ENCODE peak calls at places on chromosomes 1 and 21, in four cellular contexts. Y, Z, E and U are unnamed samples.

GRCh38 chr1:207318072-207318619 is 3.3 kb upstream of the CD55 start:
- DNase-seq in Y (no peak), Z (no peak), E (no peak), U (no peak)

GRCh38 chr1:6701437-6702153 is at the start of gene DNAJC11:
- DNase-seq in Y (peak), Z (peak), E (peak), U (peak)

GRCh38 chr1:246631426-246631825 is 65.2 kb downstream of the CNST start:
- DNase-seq in Y (no peak), Z (peak), E (no peak), U (no peak)

GRCh38 chr1:40877681-40878080 is 15.5 kb upstream of the CITED4 start:
- DNase-seq in Y (no peak), Z (peak), E (no peak), U (peak)

GRCh38 chr1:95118019-95118499 is 904 bp downstream of the TLCD4 start:
- DNase-seq in Y (peak), Z (no peak), E (no peak), U (peak)

GRCh38 chr21:25107708-25108107 is 499.6 kb downstream of the MRPL39 start:
- DNase-seq in Y (no peak), Z (peak), E (no peak), U (peak)

GRCh38 chr1:154661110-154661509 is 53.1 kb upstream of the ADAR start:
- DNase-seq in Y (peak), Z (no peak), E (no peak), U (peak)

GRCh38 chr1:234486858-234487830 is 8.2 kb upstream of the TARBP1 start:
- DNase-seq in Y (no peak), Z (peak), E (no peak), U (no peak)

GRCh38 chr1:68370101-68370915 is 79.4 kb downstream of the RPE65 start:
- DNase-seq in Y (no peak), Z (no peak), E (no peak), U (no peak)

GRCh38 chr1:182633657-182634281 is 29.6 kb upstream of the RGS16 start:
- DNase-seq in Y (no peak), Z (no peak), E (no peak), U (peak)

GRCh38 chr1:223429313-223429731 is 36.1 kb downstream of the CCDC185 start:
- DNase-seq in Y (no peak), Z (peak), E (no peak), U (no peak)

GRCh38 chr1:54273092-54273836 is 73.3 kb downstream of the MRPL37 start:
- DNase-seq in Y (peak), Z (peak), E (peak), U (peak)

GRCh38 chr1:159211331-159212136 is 6.9 kb downstream of the ACKR1 start:
- DNase-seq in Y (peak), Z (peak), E (peak), U (peak)

GRCh38 chr1:218837051-218837450 is 336.6 kb upstream of the LYPLAL1 start:
- DNase-seq in Y (no peak), Z (no peak), E (no peak), U (no peak)

GRCh38 chr1:20725189-20726106 is 7.1 kb downstream of the SH2D5 start:
- DNase-seq in Y (peak), Z (peak), E (no peak), U (peak)

GRCh38 chr1:97796716-97797115 is 124.1 kb downstream of the DPYD start:
- DNase-seq in Y (no peak), Z (peak), E (no peak), U (peak)

GRCh38 chr1:80194221-80194620 is 1187.7 kb upstream of the ADGRL4 start:
- DNase-seq in Y (no peak), Z (no peak), E (no peak), U (no peak)

GRCh38 chr1:14543191-14543849 is 55.2 kb upstream of the KAZN start:
- DNase-seq in Y (no peak), Z (peak), E (no peak), U (no peak)

GRCh38 chr1:162271972-162272371 is 104.7 kb downstream of the SPATA46 start:
- DNase-seq in Y (no peak), Z (no peak), E (no peak), U (no peak)

GRCh38 chr1:227929746-227930472 is 17.8 kb downstream of the WNT9A start:
- DNase-seq in Y (no peak), Z (no peak), E (no peak), U (no peak)

GRCh38 chr1:107318932-107319331 is 178.1 kb downstream of the NTNG1 start:
- DNase-seq in Y (peak), Z (no peak), E (no peak), U (peak)

GRCh38 chr1:182670032-182670431 is 14.4 kb downstream of the RGS8 start:
- DNase-seq in Y (no peak), Z (no peak), E (no peak), U (no peak)

GRCh38 chr21:41926068-41926806 is 27.6 kb downstream of the C2CD2 start:
- DNase-seq in Y (no peak), Z (peak), E (no peak), U (peak)

GRCh38 chr1:182357913-182358312 is 33.7 kb downstream of the GLUL start:
- DNase-seq in Y (no peak), Z (no peak), E (no peak), U (no peak)

GRCh38 chr1:28718601-28719331 is 18.0 kb upstream of the YTHDF2 start:
- DNase-seq in Y (no peak), Z (peak), E (no peak), U (peak)

GRCh38 chr21:44943005-44943685 is 3.3 kb downstream of the SLX9 start:
- DNase-seq in Y (no peak), Z (peak), E (no peak), U (no peak)
- H4K5ac ChIP-seq in Y (no peak), Z (no peak), E (no peak), U (no peak)

DNA sequence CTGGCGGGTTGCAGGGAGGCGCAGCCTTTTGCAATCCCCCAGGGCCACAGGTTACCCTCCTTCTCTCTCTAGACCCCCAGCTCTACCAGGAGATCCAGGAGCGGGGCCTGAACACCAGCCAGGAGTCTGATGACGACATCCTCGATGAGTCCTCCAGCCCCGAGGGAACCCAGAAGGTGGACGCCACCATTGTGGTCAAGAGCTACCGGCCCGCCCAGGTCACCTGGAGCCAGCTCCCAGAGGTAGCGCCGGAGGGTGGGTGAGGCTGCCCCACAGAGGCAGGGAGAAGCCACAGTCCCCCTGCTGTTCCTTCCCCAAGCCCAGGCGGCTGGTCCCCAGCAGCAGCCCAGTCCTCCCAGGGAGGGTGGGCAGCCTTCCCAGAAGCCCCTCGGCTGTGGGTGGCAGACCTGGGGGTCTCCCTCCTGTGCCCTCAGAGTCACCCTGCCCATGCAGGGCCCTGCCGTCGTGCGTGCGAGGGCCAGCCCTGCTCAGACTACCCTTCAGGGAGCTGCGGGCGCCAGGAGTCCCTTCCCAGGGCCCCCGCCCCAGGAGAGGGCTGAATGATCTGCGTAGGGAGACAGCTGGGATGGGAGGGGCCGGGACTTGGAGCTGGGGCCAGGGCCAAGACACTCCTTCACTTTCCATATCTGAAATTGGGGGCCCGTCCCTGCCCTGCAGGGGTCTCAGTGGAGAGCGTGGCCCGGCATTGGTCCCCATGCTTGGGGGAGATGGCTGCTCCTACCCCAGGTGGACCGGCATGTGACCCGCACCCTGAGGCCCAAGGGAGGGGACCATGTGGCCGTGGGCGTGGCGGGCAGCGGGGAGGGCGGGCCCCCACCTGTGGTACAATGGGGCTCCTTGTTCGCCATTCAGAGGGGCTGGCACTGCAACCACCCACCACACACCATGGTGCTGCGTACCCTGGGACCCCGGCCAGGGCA is 12.9 kb downstream of the ARHGEF16 start:
- DNase-seq in Y (no peak), Z (no peak), E (no peak), U (no peak)
- H4K8ac ChIP-seq in Y (no peak), Z (no peak), E (no peak), U (no peak)

DNA sequence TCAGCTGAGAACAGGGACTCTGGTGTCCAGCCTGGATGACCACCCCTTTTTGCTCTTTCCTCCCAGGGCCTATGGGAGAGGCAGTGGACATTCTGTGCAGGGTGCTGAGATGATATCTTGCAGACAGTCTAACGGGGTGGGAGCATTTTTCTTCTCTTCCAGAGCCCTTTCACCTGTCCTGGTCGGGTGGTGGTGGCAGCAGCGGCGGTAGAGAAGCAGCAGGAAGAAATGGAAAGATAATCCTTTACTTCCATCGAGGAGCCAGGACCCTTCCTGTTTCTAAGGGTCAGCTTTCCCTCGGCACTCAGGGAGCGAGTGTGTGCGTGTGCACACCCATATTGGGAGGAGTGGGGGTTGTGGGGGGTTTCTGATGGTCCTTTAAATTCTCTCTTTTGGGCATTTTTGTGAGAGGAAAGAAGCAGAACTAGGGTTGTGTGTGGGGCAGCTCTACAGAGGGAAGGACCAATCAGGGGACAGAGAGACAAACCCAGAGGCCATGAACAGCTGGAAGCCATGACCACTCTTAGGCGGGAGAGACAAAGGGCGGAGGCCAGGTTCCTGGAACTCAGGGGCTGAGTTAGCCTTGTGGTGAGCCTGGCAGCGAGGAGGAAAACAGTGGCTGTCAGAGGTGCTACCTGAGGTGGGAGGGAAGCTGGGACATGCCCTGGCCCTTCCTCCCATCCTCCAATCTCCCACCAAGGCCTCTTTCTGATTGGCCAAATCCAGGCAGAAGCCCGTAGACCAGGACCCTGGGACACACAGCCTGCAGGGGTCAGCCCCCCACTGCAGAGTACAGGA is 31.2 kb upstream of the CSF3R start:
- DNase-seq in Y (no peak), Z (no peak), E (no peak), U (peak)
- H4K5ac ChIP-seq in Y (no peak), Z (no peak), E (no peak), U (no peak)

DNA sequence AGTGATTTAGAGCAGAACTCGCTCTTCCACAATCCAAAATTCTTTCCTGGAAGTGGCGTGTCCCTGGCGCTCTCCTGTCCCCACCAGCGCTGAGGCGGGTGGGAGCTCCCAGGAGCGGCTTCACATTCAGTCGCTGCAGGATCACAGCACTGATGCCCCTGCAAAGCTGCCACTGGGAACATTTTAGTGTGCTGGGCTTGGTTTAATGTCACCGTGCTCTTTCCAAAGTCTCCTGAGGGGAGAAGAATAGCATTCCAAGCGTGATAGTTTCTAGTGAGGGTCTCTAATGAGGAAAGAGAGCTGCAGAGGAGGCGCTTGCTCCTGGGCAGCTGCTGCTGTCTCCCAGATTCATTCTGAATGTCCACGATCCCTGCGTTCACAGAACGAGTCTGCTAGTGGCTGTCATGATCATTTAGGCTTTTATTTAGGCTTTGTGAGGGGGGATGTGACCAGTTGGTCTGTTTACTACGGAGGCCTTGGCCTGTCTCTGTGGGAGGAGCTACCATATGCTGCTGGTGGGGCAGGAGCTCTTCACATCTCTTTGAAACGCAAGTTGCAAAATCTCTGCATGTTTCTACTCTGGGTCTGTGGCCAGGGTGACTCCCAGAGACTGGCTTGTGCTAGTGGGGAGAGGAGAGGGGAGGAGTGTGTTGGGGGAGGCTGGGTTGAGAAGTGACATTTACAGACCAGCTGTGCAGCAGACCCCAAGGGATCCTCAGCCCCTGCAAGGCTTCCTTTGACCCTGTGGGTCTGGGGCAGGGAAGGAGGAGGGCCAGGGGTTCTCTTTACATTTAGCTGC is 23.4 kb downstream of the OLFML3 start:
- DNase-seq in Y (peak), Z (no peak), E (no peak), U (peak)
- H4K8ac ChIP-seq in Y (no peak), Z (no peak), E (peak), U (no peak)

GRCh38 chr1:30661311-30661710 is 62.1 kb downstream of the MATN1 start:
- DNase-seq in Y (no peak), Z (no peak), E (no peak), U (no peak)
- H4K5ac ChIP-seq in Y (no peak), Z (no peak), E (no peak), U (no peak)

DNA sequence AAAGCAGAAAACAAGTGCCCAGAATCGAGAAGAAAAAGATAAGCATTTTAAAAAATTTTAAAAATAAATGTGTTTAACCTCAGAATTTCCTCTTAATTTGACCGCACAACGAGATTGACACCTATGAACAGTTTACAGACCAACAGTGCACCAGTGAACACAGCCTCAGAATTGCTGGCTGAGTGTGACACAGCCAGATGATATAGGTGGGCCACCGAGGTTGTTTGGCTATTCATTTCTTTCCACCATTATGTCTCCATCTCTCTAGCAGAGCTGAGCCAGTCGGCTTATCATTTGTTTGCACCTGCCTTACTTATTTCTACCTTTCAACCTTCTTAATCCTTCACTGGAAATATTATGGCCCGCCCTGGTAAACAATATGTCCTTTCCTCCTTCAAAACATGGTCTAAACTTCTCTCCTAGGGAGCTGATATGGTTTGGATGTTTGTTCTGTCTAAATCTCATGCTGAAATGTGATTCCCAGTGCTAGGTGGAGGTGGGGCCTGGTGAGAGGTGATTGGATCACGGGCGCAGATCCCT is 86.1 kb downstream of the DUSP10 start:
- DNase-seq in Y (no peak), Z (no peak), E (no peak), U (no peak)
- H4K8ac ChIP-seq in Y (no peak), Z (no peak), E (no peak), U (no peak)

DNA sequence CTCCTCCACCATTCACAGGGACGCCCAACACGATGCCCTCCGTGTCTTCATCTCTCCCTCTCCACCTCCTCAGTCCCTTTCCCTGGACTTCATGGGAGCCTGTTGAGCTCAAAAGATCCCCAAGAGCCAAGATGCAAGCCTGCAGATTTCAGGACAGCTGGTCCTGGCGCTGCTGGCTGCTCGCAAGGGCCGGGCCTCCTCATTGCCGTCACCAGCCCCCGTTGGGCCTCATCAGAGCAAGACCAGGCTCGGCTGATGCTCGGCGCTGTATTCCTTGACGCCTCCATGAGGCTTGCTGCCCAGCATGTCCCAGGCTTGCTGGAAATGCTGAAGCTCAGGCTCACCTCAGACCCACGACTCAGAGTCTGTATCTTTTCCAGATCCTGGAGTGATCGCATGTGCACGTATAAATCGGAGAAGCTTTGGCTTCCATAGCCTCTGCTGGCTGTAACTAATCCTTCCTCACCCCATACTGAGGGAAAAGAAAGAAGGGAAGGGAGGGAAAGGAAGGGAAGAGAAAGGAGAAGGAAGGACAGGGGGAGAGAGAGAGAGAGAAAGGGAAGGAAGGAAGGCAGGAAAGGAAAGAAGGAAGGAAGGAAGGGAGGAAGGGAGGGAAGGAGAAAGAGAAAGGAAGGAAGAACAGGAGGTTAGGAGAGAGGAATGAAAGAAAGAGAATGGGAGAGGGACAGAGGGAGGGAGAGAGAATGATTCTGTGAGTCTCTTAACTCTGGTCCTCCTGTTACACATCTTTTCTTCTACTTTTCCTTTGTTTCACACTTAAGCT is 94.6 kb downstream of the KCNJ15 start:
- DNase-seq in Y (no peak), Z (peak), E (no peak), U (peak)
- H4K5ac ChIP-seq in Y (no peak), Z (peak), E (no peak), U (no peak)

GRCh38 chr1:109213345-109213823 is 334 bp upstream of the SARS1 start:
- DNase-seq in Y (no peak), Z (no peak), E (no peak), U (no peak)
- H4K8ac ChIP-seq in Y (no peak), Z (peak), E (peak), U (no peak)

GRCh38 chr1:168001213-168001612 is 64.3 kb upstream of the MPC2 start:
- DNase-seq in Y (no peak), Z (no peak), E (no peak), U (no peak)

GRCh38 chr1:168004531-168004930 is 67.7 kb upstream of the MPC2 start:
- DNase-seq in Y (no peak), Z (no peak), E (no peak), U (no peak)

GRCh38 chr1:167997037-167997575 is 60.2 kb upstream of the MPC2 start:
- DNase-seq in Y (no peak), Z (no peak), E (no peak), U (no peak)

GRCh38 chr1:167999930-168000329 is 63.1 kb upstream of the MPC2 start:
- DNase-seq in Y (no peak), Z (no peak), E (no peak), U (no peak)

DNA sequence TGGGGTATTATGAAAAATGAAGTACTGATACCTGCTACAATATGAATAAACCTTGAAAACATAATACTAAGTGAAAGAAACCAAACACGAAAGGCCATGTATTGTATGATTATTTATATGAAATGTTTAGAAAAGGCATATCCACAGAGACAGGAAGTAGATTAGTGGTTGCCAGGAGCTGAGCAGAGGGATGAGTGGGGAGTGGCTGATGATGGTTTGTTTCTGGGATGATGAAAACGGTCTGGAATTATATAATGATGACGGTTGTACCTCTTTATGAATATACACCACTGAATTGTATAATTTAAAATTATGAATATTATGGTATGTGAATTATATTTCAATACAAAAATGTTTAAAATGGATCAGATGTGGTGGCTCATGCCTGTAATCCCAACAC is 63.8 kb upstream of the MPC2 start:
- DNase-seq in Y (no peak), Z (peak), E (no peak), U (no peak)
- H4K5ac ChIP-seq in Y (no peak), Z (no peak), E (no peak), U (no peak)